ENCODE peak calls at places on chromosome 11, in six cellular contexts. U, T, S, Z, V and L are unnamed samples.

GRCh38 chr11:6418958-6419611 is at the start of gene APBB1:
- DNase-seq in U (peak), T (peak), S (no peak), Z (peak), V (peak), L (peak)

GRCh38 chr11:85725510-85726258 is 39.7 kb upstream of the CCDC89 start:
- DNase-seq in U (peak), T (no peak), S (peak), Z (no peak), V (no peak), L (no peak)

GRCh38 chr11:112884012-112884767 is 77.0 kb upstream of the NCAM1 start:
- DNase-seq in U (no peak), T (no peak), S (no peak), Z (no peak), V (no peak), L (no peak)

GRCh38 chr11:95688501-95689222 is 100.9 kb downstream of the FAM76B start:
- DNase-seq in U (no peak), T (no peak), S (no peak), Z (no peak), V (no peak), L (no peak)

GRCh38 chr11:57244911-57245310 is 7.9 kb upstream of the APLNR start:
- DNase-seq in U (no peak), T (no peak), S (no peak), Z (no peak), V (no peak), L (no peak)

GRCh38 chr11:69588270-69588669 is 52.7 kb upstream of the CCND1 start:
- DNase-seq in U (peak), T (no peak), S (no peak), Z (no peak), V (no peak), L (no peak)

GRCh38 chr11:44947114-44947513 is 3.6 kb downstream of the TP53I11 start:
- DNase-seq in U (no peak), T (no peak), S (no peak), Z (no peak), V (no peak), L (no peak)

GRCh38 chr11:3093281-3094191 is 36.3 kb upstream of the CARS1 start:
- DNase-seq in U (no peak), T (peak), S (no peak), Z (no peak), V (no peak), L (no peak)

GRCh38 chr11:133966924-133967598 is 10.3 kb upstream of the IGSF9B start:
- DNase-seq in U (peak), T (peak), S (no peak), Z (peak), V (peak), L (peak)

GRCh38 chr11:105298630-105299029 is 159.1 kb upstream of the CARD18 start:
- DNase-seq in U (no peak), T (no peak), S (no peak), Z (no peak), V (no peak), L (no peak)

GRCh38 chr11:75425422-75425821 is 7.6 kb downstream of the KLHL35 start:
- DNase-seq in U (no peak), T (peak), S (no peak), Z (no peak), V (no peak), L (no peak)

GRCh38 chr11:131875611-131876010 is 505.2 kb downstream of the NTM start:
- DNase-seq in U (no peak), T (no peak), S (no peak), Z (no peak), V (no peak), L (no peak)

GRCh38 chr11:92380882-92381281 is 156.3 kb downstream of the FAT3 start:
- DNase-seq in U (peak), T (no peak), S (peak), Z (no peak), V (no peak), L (no peak)

GRCh38 chr11:119310682-119311052 is 6.3 kb downstream of the MCAM start:
- DNase-seq in U (no peak), T (no peak), S (no peak), Z (no peak), V (no peak), L (no peak)

GRCh38 chr11:102012946-102013345 is 34.3 kb upstream of the CFAP300 start:
- DNase-seq in U (no peak), T (no peak), S (no peak), Z (no peak), V (peak), L (no peak)

GRCh38 chr11:116960916-116961315 is 123.5 kb upstream of the APOA1 start:
- DNase-seq in U (peak), T (no peak), S (peak), Z (no peak), V (no peak), L (no peak)

GRCh38 chr11:99739464-99740089 is 718.8 kb downstream of the CNTN5 start:
- DNase-seq in U (peak), T (no peak), S (peak), Z (no peak), V (no peak), L (no peak)

GRCh38 chr11:64021742-64022067 is 14.0 kb upstream of the FLRT1 start:
- DNase-seq in U (no peak), T (no peak), S (no peak), Z (no peak), V (no peak), L (no peak)

GRCh38 chr11:8814209-8814922 is 96.6 kb upstream of the AKIP1 start:
- DNase-seq in U (no peak), T (no peak), S (no peak), Z (no peak), V (peak), L (no peak)

GRCh38 chr11:61472868-61473267 is 35.7 kb upstream of the LRRC10B start:
- DNase-seq in U (no peak), T (no peak), S (peak), Z (peak), V (no peak), L (no peak)